ENCODE peak calls at places on chromosomes 5 and 9, in eight cellular contexts. T is esophagus squamous epithelium, Z is astrocyte of the cerebellum, B is adrenal gland, P is ovary, J is HFF-Myc, C is GM06990, D is Peyer's patch. V is an unnamed sample.

GRCh38 chr9:129307227-129307970 is 129.3 kb upstream of the IER5L start:
- DNase-seq in D (peak), C (no peak), J (no peak), P (peak), B (peak), Z (no peak), T (no peak), V (no peak)

GRCh38 chr9:3508531-3509374 is 17.0 kb downstream of the RFX3 start:
- DNase-seq in J (no peak), P (no peak), B (no peak), D (no peak), Z (no peak), C (peak), T (no peak), V (peak)

GRCh38 chr9:134237630-134238265 is 73.4 kb upstream of the RNU6ATAC start:
- DNase-seq in C (no peak), D (no peak), B (no peak), T (no peak), J (no peak), Z (no peak), P (no peak), V (no peak)

GRCh38 chr9:120563044-120563443 is 16.9 kb downstream of the CDK5RAP2 start:
- DNase-seq in C (no peak), D (no peak), B (no peak), T (no peak), Z (no peak), P (peak), J (no peak), V (no peak)

GRCh38 chr5:96065577-96066385 is 104.1 kb upstream of the ELL2 start:
- DNase-seq in P (no peak), C (no peak), J (no peak), D (no peak), Z (no peak), B (no peak), T (no peak), V (no peak)

GRCh38 chr9:97986466-97986865 is 3.3 kb downstream of the ANP32B start:
- DNase-seq in C (no peak), T (no peak), J (no peak), D (no peak), P (no peak), B (no peak), Z (no peak), V (peak)

GRCh38 chr5:128193676-128194390 is 110.3 kb downstream of the SLC12A2 start:
- DNase-seq in B (no peak), D (no peak), Z (no peak), C (no peak), T (no peak), P (no peak), J (no peak), V (no peak)

GRCh38 chr9:127554966-127555829 is 56.9 kb upstream of the STXBP1 start:
- DNase-seq in C (no peak), B (no peak), P (no peak), D (no peak), J (no peak), Z (no peak), T (no peak), V (no peak)

GRCh38 chr9:77594963-77595362 is 53.2 kb downstream of the GNA14 start:
- DNase-seq in T (no peak), D (no peak), J (no peak), P (no peak), Z (no peak), C (no peak), B (no peak), V (no peak)

GRCh38 chr9:17752021-17752420 is 173.2 kb downstream of the SH3GL2 start:
- DNase-seq in D (no peak), P (no peak), T (no peak), B (no peak), Z (no peak), J (no peak), C (no peak), V (no peak)

GRCh38 chr5:10578869-10579268 is 15.0 kb downstream of the ANKRD33B start:
- DNase-seq in T (no peak), D (peak), P (no peak), J (no peak), C (no peak), Z (no peak), B (no peak), V (peak)

GRCh38 chr9:95206143-95206542 is 111.4 kb downstream of the FANCC start:
- DNase-seq in T (no peak), Z (no peak), B (no peak), C (no peak), P (no peak), D (no peak), J (no peak), V (no peak)

GRCh38 chr5:72511371-72512178 is 4.4 kb upstream of the ZNF366 start:
- DNase-seq in T (no peak), C (no peak), D (no peak), J (no peak), Z (no peak), B (no peak), P (no peak), V (no peak)

GRCh38 chr5:170923910-170924620 is 62.2 kb downstream of the RANBP17 start:
- DNase-seq in T (no peak), C (no peak), P (no peak), B (no peak), Z (no peak), D (no peak), J (no peak), V (no peak)

GRCh38 chr5:81349161-81349560 is 44.8 kb downstream of the ACOT12 start:
- DNase-seq in B (no peak), Z (no peak), T (no peak), C (no peak), P (no peak), D (no peak), J (no peak), V (no peak)

GRCh38 chr9:114246558-114246957 is 76.3 kb upstream of the ORM1 start:
- DNase-seq in D (no peak), B (no peak), Z (peak), P (no peak), T (no peak), C (no peak), J (peak), V (no peak)

GRCh38 chr9:93675336-93676150 is 99.2 kb downstream of the PHF2 start:
- DNase-seq in Z (no peak), B (peak), C (no peak), P (peak), J (no peak), T (no peak), D (peak), V (no peak)

GRCh38 chr9:124852121-124852828 is 985 bp upstream of the WDR38 start:
- DNase-seq in P (no peak), C (no peak), B (no peak), Z (no peak), T (no peak), J (no peak), D (no peak), V (no peak)

GRCh38 chr5:140310434-140310833 is 7.5 kb upstream of the PFDN1 start:
- DNase-seq in D (no peak), C (no peak), P (no peak), T (no peak), Z (no peak), J (no peak), B (no peak), V (no peak)

GRCh38 chr5:4226565-4226964 is 630.9 kb downstream of the IRX1 start:
- DNase-seq in D (peak), J (no peak), T (no peak), Z (no peak), C (no peak), B (no peak), P (no peak), V (no peak)

GRCh38 chr5:177077335-177077734 is 9.4 kb upstream of the FGFR4 start:
- DNase-seq in D (no peak), T (no peak), J (no peak), B (no peak), Z (no peak), P (no peak), C (no peak), V (no peak)

GRCh38 chr9:93114169-93114983 is 18.4 kb downstream of the CARD19 start:
- DNase-seq in Z (no peak), T (no peak), B (peak), C (peak), J (no peak), P (peak), D (peak), V (no peak)

GRCh38 chr5:14445581-14446290 is 135.9 kb upstream of the OTULINL start:
- DNase-seq in T (no peak), P (peak), Z (no peak), J (no peak), D (no peak), B (peak), C (no peak), V (no peak)
- H3K4me3 ChIP-seq in T (no peak), P (no peak), Z (no peak), J (peak), D (no peak), B (no peak), C (no peak), V (no peak)

DNA sequence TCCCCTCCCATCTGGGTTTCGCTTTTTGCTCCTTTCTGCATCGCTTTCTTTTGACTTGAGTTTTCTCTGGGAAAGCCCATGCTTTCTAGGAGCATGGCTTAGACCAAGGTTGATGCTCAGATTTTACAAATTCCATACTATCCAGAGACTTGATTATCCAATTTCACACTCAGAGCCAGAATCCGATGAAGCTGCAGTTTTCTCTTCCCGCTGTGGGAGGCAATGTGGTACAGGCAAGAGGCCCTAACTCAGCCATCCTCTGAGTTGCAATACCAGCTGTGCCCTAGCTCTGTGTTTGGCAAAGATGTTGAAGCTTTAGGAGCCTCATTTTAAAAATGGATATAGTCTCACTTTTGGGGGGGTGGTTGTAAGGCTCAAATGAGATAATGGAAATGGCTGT is 85.1 kb downstream of the BRINP1 start:
- DNase-seq in J (no peak), C (no peak), B (no peak), Z (peak), D (no peak), P (no peak), T (no peak), V (peak)
- TF ChIP-seq CTCF in J (no peak), C (peak), B (no peak), Z (peak), D (no peak), P (no peak), T (no peak), V (no peak)

GRCh38 chr5:135505973-135506372 is 29.8 kb downstream of the NEUROG1 start:
- DNase-seq in Z (no peak), B (no peak), D (no peak), C (no peak), J (no peak), P (no peak), T (no peak), V (no peak)

GRCh38 chr5:135509995-135510394 is 25.8 kb downstream of the NEUROG1 start:
- DNase-seq in B (no peak), D (no peak), Z (no peak), T (no peak), P (no peak), C (no peak), J (no peak), V (no peak)

GRCh38 chr5:135504376-135504775 is 31.4 kb downstream of the NEUROG1 start:
- DNase-seq in J (no peak), Z (no peak), B (no peak), P (no peak), T (no peak), D (no peak), C (no peak), V (no peak)

GRCh38 chr5:135511858-135512257 is 23.9 kb downstream of the NEUROG1 start:
- DNase-seq in P (no peak), D (no peak), C (no peak), J (no peak), Z (no peak), T (no peak), B (no peak), V (no peak)

DNA sequence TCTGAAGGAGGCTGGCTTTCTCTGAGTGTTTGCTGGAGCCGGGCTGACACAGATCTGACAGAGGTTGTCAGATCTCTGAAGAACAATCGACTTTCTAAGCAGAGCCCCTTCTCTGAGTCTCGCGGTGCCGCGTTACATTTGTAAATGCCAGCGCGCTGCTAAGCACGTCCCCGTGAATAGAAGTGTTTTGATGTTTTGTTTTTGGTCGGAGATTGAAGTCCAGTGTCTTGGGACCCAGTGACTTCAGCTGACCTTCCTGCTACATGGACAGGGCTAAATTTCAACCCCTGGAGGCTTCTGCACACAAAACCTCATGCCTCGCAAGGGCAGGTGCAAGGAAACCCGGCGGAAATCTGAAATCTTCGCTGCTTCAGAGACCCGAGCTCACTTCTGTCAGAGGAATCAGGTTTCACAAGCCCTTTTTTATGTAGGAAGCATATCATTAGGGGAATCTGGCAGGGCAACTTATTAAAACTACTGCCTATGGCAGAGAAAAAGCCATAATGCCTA is 27.2 kb downstream of the NEUROG1 start:
- DNase-seq in T (no peak), Z (no peak), D (no peak), B (no peak), P (no peak), C (no peak), J (no peak), V (no peak)
- H3K4me3 ChIP-seq in T (peak), Z (no peak), D (no peak), B (no peak), P (no peak), C (no peak), J (no peak), V (no peak)

GRCh38 chr9:22446950-22447606 is 454 bp downstream of the DMRTA1 start:
- DNase-seq in J (no peak), P (peak), T (no peak), Z (no peak), C (peak), B (no peak), D (peak), V (peak)
- TF ChIP-seq CTCF in J (no peak), P (no peak), T (peak), Z (peak), C (peak), B (no peak), D (no peak), V (no peak)

DNA sequence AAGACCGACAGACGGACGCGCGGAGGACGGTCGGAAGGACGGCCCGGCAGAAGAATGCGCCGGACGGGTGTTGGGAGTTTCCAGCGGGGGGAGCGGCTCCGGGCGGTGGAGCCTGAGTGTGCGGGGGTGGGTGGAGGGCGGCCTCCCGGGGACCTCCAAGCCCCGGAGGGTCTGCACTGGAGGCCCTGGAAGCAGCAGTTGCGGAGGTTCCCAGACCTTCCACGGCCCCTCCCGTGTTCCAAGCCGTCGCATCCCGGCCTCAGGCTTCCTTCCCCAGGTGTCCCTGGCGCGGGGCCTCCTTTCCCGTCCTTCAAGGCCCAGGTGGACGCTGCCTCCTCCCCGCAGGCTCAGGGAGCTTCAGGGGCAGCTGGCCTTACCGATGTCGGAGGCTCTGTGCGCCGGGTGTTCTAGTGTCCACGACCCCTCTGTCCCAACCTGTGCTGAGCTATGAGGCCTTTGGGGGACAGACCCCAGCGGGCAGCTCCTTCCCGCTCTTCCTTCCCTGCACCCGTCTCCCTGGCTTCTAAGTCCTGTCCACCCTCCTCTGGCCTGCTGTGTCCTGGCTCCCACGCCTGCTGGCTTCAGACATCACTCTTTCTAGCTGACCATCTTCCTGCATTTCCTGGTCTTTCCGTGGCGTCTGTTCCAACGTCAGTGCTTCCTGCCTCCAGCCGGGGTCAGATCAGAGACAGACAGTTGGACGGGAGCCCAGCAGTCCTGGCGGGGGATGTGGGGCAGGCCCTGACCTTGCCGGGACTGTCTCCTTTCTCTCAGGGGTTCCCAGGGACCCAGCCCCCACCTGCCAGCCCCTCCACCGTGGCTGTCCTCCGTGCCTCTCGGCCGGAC is 5.6 kb downstream of the NRARP start:
- DNase-seq in B (peak), D (no peak), Z (no peak), P (peak), J (no peak), T (no peak), C (no peak), V (no peak)
- H3K4me3 ChIP-seq in B (no peak), D (peak), Z (no peak), P (peak), J (no peak), T (peak), C (no peak), V (no peak)

GRCh38 chr5:1010181-1010510 is 1.5 kb downstream of the NKD2 start:
- DNase-seq in C (no peak), D (peak), T (no peak), P (no peak), B (no peak), Z (no peak), J (no peak), V (no peak)
- TF ChIP-seq CTCF in C (no peak), D (no peak), T (no peak), P (no peak), B (no peak), Z (no peak), J (peak), V (no peak)